ENCODE peak calls at places on chromosomes 4 and X, in six cellular contexts. Y is neural crest cell, P is AG04449, K is Right ventricle myocardium superior, B is naive B cell, F is kidney. A is an unnamed sample.

GRCh38 chr4:158172558-158173258 is at the start of gene GASK1B:
- DNase-seq in B (no peak), Y (no peak), F (no peak), K (peak; percentile 44), P (no peak), A (no peak)

GRCh38 chrX:66004928-66005831 is 34.7 kb downstream of the VSIG4 start:
- DNase-seq in Y (no peak), P (no peak), K (no peak), F (no peak), B (no peak), A (no peak)

GRCh38 chr4:165118256-165118909 is 5.7 kb upstream of the TMEM192 start:
- DNase-seq in B (no peak), P (no peak), F (no peak), K (no peak), Y (no peak), A (no peak)

GRCh38 chrX:154719132-154719675 is 31.7 kb downstream of the GAB3 start:
- DNase-seq in P (no peak), Y (no peak), K (no peak), B (no peak), F (no peak), A (peak; percentile 55)

GRCh38 chr4:47218631-47219030 is 187.3 kb downstream of the GABRB1 start:
- DNase-seq in F (no peak), B (no peak), K (no peak), Y (no peak), P (no peak), A (no peak)

GRCh38 chrX:352181-352580 is 33.6 kb upstream of the GTPBP6 start:
- DNase-seq in P (no peak), B (no peak), Y (no peak), K (no peak), F (peak; percentile 45), A (no peak)

GRCh38 chrX:150692296-150692695 is 900 bp upstream of the MTMR1 start:
- DNase-seq in P (no peak), B (peak; percentile 14), K (no peak), F (no peak), Y (no peak), A (no peak)

GRCh38 chr4:83906561-83906960 is 370.7 kb downstream of the GPAT3 start:
- DNase-seq in Y (no peak), P (no peak), K (no peak), F (no peak), B (no peak), A (no peak)

GRCh38 chrX:134171661-134172587 is 65.1 kb upstream of the CCDC160 start:
- DNase-seq in K (peak; percentile 50), F (peak; percentile 74), B (peak; percentile 26), P (no peak), Y (peak; percentile 37), A (no peak)

GRCh38 chr4:38943355-38943754 is 75.7 kb downstream of the FAM114A1 start:
- DNase-seq in P (no peak), B (no peak), F (peak; percentile 79), K (peak; percentile 65), Y (no peak), A (no peak)

GRCh38 chr4:116878280-116878679 is 207.1 kb downstream of the TRAM1L1 start:
- DNase-seq in B (no peak), Y (no peak), F (no peak), P (no peak), K (no peak), A (no peak)

GRCh38 chr4:128427832-128428366 is 140.3 kb upstream of the PGRMC2 start:
- DNase-seq in B (no peak), K (no peak), Y (no peak), F (no peak), P (no peak), A (peak; percentile 14)

GRCh38 chr4:123545569-123546122 is 149.1 kb downstream of the SPRY1 start:
- DNase-seq in F (no peak), P (no peak), K (no peak), Y (no peak), B (no peak), A (no peak)

GRCh38 chrX:23317799-23318724 is 16.6 kb upstream of the PTCHD1 start:
- DNase-seq in F (no peak), B (peak; percentile 19), Y (peak; percentile 56), K (no peak), P (no peak), A (peak; percentile 13)

GRCh38 chr4:168667936-168668335 is 171.1 kb downstream of the PALLD start:
- DNase-seq in B (no peak), Y (no peak), F (no peak), K (no peak), P (no peak), A (no peak)

GRCh38 chr4:91527056-91527455 is 776.7 kb upstream of the GRID2 start:
- DNase-seq in P (no peak), K (no peak), F (no peak), Y (no peak), B (no peak), A (no peak)

GRCh38 chrX:19613645-19614323 is 98.5 kb upstream of the MAP3K15 start:
- DNase-seq in B (no peak), Y (no peak), K (peak; percentile 45), P (no peak), F (no peak), A (no peak)

GRCh38 chrX:139530550-139530949 is at the start of gene F9:
- DNase-seq in Y (no peak), F (no peak), P (no peak), K (no peak), B (no peak), A (no peak)

GRCh38 chr4:40178672-40179071 is 18.2 kb upstream of the RHOH start:
- DNase-seq in P (no peak), B (no peak), Y (no peak), K (no peak), F (no peak), A (no peak)

GRCh38 chr4:20428410-20429160 is 176.9 kb downstream of the SLIT2 start:
- DNase-seq in P (no peak), K (no peak), B (no peak), F (no peak), Y (no peak), A (no peak)

A was measured in HL-60.